ENCODE peak calls at places on chromosomes 13 and 19, in four cellular contexts. One of them, this sample, is unnamed.
A peak's percentile ranks its signal among the peaks of the same experiment; 100 is the strongest.

GRCh38 chr19:42235181-42235580 is 7.2 kb downstream of the GSK3A start:
- DNase-seq in HEK293T: no peak
- DNase-seq in HepG2: no peak
- DNase-seq in K562: no peak
- DNase-seq in this sample: no peak

GRCh38 chr13:85816413-85816812 is 17.2 kb upstream of the SLITRK6 start:
- DNase-seq in HEK293T: no peak
- DNase-seq in HepG2: no peak
- DNase-seq in K562: no peak
- DNase-seq in this sample: no peak

GRCh38 chr13:44243198-44243852 is 130.3 kb upstream of the SERP2 start:
- DNase-seq in HEK293T: no peak
- DNase-seq in HepG2: peak; percentile 54
- DNase-seq in K562: peak; percentile 64
- DNase-seq in this sample: peak; percentile 67

GRCh38 chr13:58085819-58086218 is 454.3 kb downstream of the PCDH17 start:
- DNase-seq in HEK293T: no peak
- DNase-seq in HepG2: no peak
- DNase-seq in K562: no peak
- DNase-seq in this sample: no peak

GRCh38 chr13:44307255-44307654 is 66.4 kb upstream of the SERP2 start:
- DNase-seq in HEK293T: no peak
- DNase-seq in HepG2: no peak
- DNase-seq in K562: no peak
- DNase-seq in this sample: no peak

GRCh38 chr13:23731709-23732108 is 157.5 kb downstream of the MIPEP start:
- DNase-seq in HEK293T: no peak
- DNase-seq in HepG2: no peak
- DNase-seq in K562: no peak
- DNase-seq in this sample: no peak

GRCh38 chr13:114067381-114067885 is 65.0 kb downstream of the RASA3 start:
- DNase-seq in HEK293T: no peak
- DNase-seq in HepG2: no peak
- DNase-seq in K562: no peak
- DNase-seq in this sample: no peak

GRCh38 chr13:68110178-68110768 is 880.1 kb upstream of the PCDH9 start:
- DNase-seq in HEK293T: no peak
- DNase-seq in HepG2: no peak
- DNase-seq in K562: no peak
- DNase-seq in this sample: no peak

GRCh38 chr13:60282708-60283107 is 114.3 kb upstream of the TDRD3 start:
- DNase-seq in HEK293T: no peak
- DNase-seq in HepG2: no peak
- DNase-seq in K562: no peak
- DNase-seq in this sample: no peak

GRCh38 chr13:69956343-69956742 is 151.3 kb upstream of the ATXN8OS start:
- DNase-seq in HEK293T: no peak
- DNase-seq in HepG2: no peak
- DNase-seq in K562: no peak
- DNase-seq in this sample: no peak

GRCh38 chr19:36152061-36152885 is at the start of gene COX7A1:
- DNase-seq in HEK293T: no peak
- DNase-seq in HepG2: no peak
- DNase-seq in K562: peak; percentile 26
- DNase-seq in this sample: no peak

GRCh38 chr13:51687928-51688714 is 103.9 kb downstream of the WDFY2 start:
- DNase-seq in HEK293T: no peak
- DNase-seq in HepG2: peak; percentile 32
- DNase-seq in K562: no peak
- DNase-seq in this sample: no peak

GRCh38 chr13:98998831-98999634 is 21.2 kb upstream of the DOCK9 start:
- DNase-seq in HEK293T: no peak
- DNase-seq in HepG2: no peak
- DNase-seq in K562: no peak
- DNase-seq in this sample: no peak

GRCh38 chr13:99842379-99842778 is 129.2 kb downstream of the ZIC5 start:
- DNase-seq in HEK293T: no peak
- DNase-seq in HepG2: no peak
- DNase-seq in K562: no peak
- DNase-seq in this sample: no peak

GRCh38 chr13:33279898-33280549 is 5.5 kb downstream of the STARD13 start:
- DNase-seq in HEK293T: no peak
- DNase-seq in HepG2: peak; percentile 47
- DNase-seq in K562: no peak
- DNase-seq in this sample: no peak

GRCh38 chr19:33459220-33459619 is 62.4 kb downstream of the PEPD start:
- DNase-seq in HEK293T: no peak
- DNase-seq in HepG2: no peak
- DNase-seq in K562: no peak
- DNase-seq in this sample: no peak

GRCh38 chr13:112441226-112441625 is 65.1 kb downstream of the SPACA7 start:
- DNase-seq in HEK293T: no peak
- DNase-seq in HepG2: no peak
- DNase-seq in K562: no peak
- DNase-seq in this sample: no peak

GRCh38 chr19:45164577-45165335 is 4.0 kb upstream of the NKPD1 start:
- DNase-seq in HEK293T: no peak
- DNase-seq in HepG2: peak; percentile 79
- DNase-seq in K562: peak; percentile 62
- DNase-seq in this sample: peak; percentile 66

GRCh38 chr19:34847393-34847792 is 74.4 kb upstream of the ZNF599 start:
- DNase-seq in HEK293T: no peak
- DNase-seq in HepG2: no peak
- DNase-seq in K562: no peak
- DNase-seq in this sample: no peak

GRCh38 chr13:51635137-51635878 is 51.0 kb downstream of the WDFY2 start:
- DNase-seq in HEK293T: no peak
- DNase-seq in HepG2: no peak
- DNase-seq in K562: no peak
- DNase-seq in this sample: no peak

GRCh38 chr19:595326-596262 is 5.9 kb downstream of the HCN2 start:
- DNase-seq in HEK293T: no peak
- DNase-seq in HepG2: no peak
- DNase-seq in K562: no peak
- DNase-seq in this sample: no peak

GRCh38 chr13:41565221-41565620 is 107.9 kb downstream of the RGCC start:
- DNase-seq in HEK293T: no peak
- DNase-seq in HepG2: peak; percentile 24
- DNase-seq in K562: no peak
- DNase-seq in this sample: no peak

GRCh38 chr19:45817725-45818301 is 2.7 kb upstream of the RSPH6A start:
- DNase-seq in HEK293T: no peak
- DNase-seq in HepG2: no peak
- DNase-seq in K562: no peak
- DNase-seq in this sample: peak; percentile 54

GRCh38 chr19:50889638-50890037 is 16.4 kb downstream of the KLK2 start:
- DNase-seq in HEK293T: no peak
- DNase-seq in HepG2: no peak
- DNase-seq in K562: no peak
- DNase-seq in this sample: no peak

GRCh38 chr13:98691360-98691759 is 61.1 kb downstream of the SLC15A1 start:
- DNase-seq in HEK293T: no peak
- DNase-seq in HepG2: no peak
- DNase-seq in K562: no peak
- DNase-seq in this sample: no peak

GRCh38 chr19:12959482-12959881 is 2.5 kb upstream of the GADD45GIP1 start:
- DNase-seq in HEK293T: no peak
- DNase-seq in HepG2: no peak
- DNase-seq in K562: no peak
- DNase-seq in this sample: no peak

GRCh38 chr19:12955996-12956395 is 1.0 kb downstream of the GADD45GIP1 start:
- DNase-seq in HEK293T: no peak
- DNase-seq in HepG2: no peak
- DNase-seq in K562: no peak
- DNase-seq in this sample: no peak

GRCh38 chr19:12953456-12954149 is 3.4 kb downstream of the GADD45GIP1 start:
- DNase-seq in HEK293T: no peak
- DNase-seq in HepG2: no peak
- DNase-seq in K562: no peak
- DNase-seq in this sample: no peak

GRCh38 chr19:12954150-12954962 is 2.7 kb downstream of the GADD45GIP1 start:
- DNase-seq in HEK293T: no peak
- DNase-seq in HepG2: no peak
- DNase-seq in K562: no peak
- DNase-seq in this sample: no peak

DNA sequence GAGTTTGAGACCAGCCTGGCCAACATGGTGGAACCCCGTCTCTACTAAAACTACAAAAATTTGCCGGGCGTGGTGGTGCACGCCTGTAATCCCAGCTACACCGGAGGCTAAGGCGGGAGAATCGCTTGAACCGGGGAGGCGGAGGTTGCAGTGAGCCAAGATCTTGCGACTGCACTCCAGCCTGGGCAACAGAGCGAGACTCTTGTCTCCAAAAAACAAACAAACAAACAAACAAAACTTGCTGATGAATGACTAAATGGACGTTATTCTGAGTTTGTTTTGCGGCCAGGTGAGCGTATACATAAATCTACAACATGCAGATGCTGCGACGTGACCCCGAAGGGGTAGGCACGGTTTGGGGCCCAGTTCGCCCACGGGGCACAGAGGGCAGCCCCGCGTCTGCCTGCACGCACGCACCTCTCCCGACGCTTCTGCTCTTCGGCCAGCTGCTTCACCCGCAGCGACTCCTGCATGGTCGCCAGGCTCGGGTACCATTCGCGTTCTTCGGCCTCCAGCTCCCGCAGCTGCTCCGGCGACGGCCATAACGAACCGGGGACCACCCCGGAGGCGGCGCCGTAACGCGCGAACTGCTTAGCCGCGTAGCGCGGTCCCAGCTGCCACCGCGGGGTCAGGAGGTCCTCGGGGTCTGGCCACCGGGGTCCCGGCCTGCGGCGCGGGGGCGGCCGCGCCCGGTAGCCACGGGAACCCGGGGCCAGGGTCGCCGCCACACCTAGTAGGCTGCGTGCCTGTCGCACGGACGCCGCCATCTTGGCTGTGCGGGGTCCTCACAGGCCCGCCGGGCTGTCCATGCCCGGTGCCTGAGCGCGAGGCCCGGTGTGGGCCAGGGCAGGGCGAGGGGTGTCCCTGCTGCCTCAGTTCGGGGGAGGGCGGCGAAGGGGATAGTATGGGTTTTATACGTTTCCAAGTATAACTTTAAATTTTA is at the start of gene GADD45GIP1:
- DNase-seq in HEK293T: peak; percentile 86
- DNase-seq in HepG2: peak; percentile 67
- DNase-seq in K562: peak; percentile 84
- DNase-seq in this sample: peak; percentile 78
- TF ChIP-seq ELF4 in HEK293T: peak; percentile 59
- TF ChIP-seq ELF4 in HepG2: no peak
- TF ChIP-seq ELF4 in K562: no peak
- TF ChIP-seq ELF4 in this sample: no peak

DNA sequence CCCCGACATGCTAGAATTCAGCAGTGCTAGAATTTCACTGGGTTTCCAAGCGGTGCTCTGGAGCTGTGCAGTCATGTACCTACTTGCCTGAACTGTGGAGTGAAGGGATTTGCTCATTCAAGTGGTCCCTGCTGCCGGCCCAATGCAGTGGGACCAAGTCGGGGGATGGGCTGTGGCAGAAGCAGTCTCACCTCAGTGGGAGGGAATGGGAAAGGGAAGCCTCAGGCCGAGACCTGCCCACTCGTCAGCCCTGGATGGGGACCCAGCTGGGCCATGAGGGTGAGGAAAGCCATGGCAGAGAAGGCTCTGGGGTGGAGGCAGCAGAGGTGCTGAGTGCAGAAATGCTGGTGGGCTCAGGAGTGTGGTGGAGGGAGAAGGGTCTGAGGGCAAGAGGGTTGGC is 14.9 kb downstream of the KLHL26 start:
- DNase-seq in HEK293T: no peak
- DNase-seq in HepG2: no peak
- DNase-seq in K562: no peak
- DNase-seq in this sample: no peak
- TF ChIP-seq ELF4 in HEK293T: no peak
- TF ChIP-seq ELF4 in HepG2: no peak
- TF ChIP-seq ELF4 in K562: no peak
- TF ChIP-seq ELF4 in this sample: no peak

GRCh38 chr19:4582980-4583842 is 23.7 kb upstream of the SEMA6B start:
- DNase-seq in HEK293T: no peak
- DNase-seq in HepG2: peak; percentile 78
- DNase-seq in K562: no peak
- DNase-seq in this sample: no peak
- TF ChIP-seq ELF4 in HEK293T: no peak
- TF ChIP-seq ELF4 in HepG2: no peak
- TF ChIP-seq ELF4 in K562: no peak
- TF ChIP-seq ELF4 in this sample: no peak

DNA sequence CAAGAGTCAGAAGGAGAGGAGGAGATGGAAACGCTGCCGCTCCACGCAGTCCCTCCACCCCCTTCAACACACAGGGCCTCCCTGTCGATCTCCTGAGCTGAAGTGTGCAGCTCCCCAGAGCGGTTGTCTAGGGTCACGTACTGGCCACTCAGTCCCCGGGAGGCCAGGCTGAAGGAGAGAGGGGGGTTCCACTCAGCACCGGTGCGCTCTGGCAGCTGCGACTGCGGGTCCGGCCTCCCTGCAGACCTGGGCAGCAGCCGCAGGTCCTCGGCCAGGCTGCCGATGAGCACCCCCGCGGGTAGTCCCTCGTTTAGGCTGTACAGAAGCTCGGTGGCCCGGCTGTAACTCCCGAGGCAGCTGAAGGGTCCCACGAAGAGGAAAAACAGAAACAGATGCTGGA is 2.1 kb downstream of the PCDH20 start:
- DNase-seq in HEK293T: no peak
- DNase-seq in HepG2: no peak
- DNase-seq in K562: no peak
- DNase-seq in this sample: peak; percentile 28
- TF ChIP-seq ELF4 in HEK293T: no peak
- TF ChIP-seq ELF4 in HepG2: no peak
- TF ChIP-seq ELF4 in K562: no peak
- TF ChIP-seq ELF4 in this sample: no peak

DNA sequence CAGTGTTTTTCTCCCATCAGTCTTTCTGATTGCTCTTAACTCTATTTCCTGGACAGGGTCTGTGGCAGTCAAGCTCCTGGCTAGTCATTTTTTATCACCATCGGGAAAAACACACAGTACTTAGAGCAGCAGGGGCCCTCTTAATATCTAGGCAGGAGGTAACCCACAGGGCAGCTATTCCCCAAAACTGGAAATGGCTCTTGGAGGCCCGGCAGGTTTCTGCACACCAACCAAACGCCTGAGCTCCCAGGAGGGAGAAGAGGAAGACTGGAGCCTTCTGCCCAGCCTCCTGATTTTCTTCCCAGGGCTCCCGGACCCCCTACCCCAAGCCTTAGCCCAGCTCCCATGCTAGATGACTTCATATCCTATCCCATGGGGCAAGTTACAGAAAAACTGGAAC is 49.3 kb upstream of the VSTM2B start:
- DNase-seq in HEK293T: no peak
- DNase-seq in HepG2: no peak
- DNase-seq in K562: no peak
- DNase-seq in this sample: no peak
- TF ChIP-seq ELF4 in HEK293T: no peak
- TF ChIP-seq ELF4 in HepG2: no peak
- TF ChIP-seq ELF4 in K562: no peak
- TF ChIP-seq ELF4 in this sample: no peak

This sample was measured in WTC11.